ENCODE peak calls at places on chromosomes 7 and 10, in eight cellular contexts. R, N, I, H, Z, Q, S and J are unnamed samples.

GRCh38 chr10:5464521-5464920 is 34.8 kb downstream of the CALML5 start:
- DNase-seq in R (no peak), N (no peak), I (no peak), H (no peak), Z (no peak), Q (no peak), S (no peak), J (no peak)

GRCh38 chr10:45063605-45064231 is 63.0 kb downstream of the ZNF22 start:
- DNase-seq in R (no peak), N (no peak), I (no peak), H (no peak), Z (no peak), Q (no peak), S (no peak), J (no peak)

GRCh38 chr7:68306692-68307107 is 1291.6 kb upstream of the AUTS2 start:
- DNase-seq in R (no peak), N (no peak), I (no peak), H (no peak), Z (no peak), Q (no peak), S (no peak), J (no peak)

GRCh38 chr10:114908896-114909295 is 29.1 kb upstream of the TRUB1 start:
- DNase-seq in R (no peak), N (no peak), I (no peak), H (no peak), Z (no peak), Q (no peak), S (no peak), J (no peak)

GRCh38 chr10:4662576-4663161 is 163.3 kb upstream of the AKR1E2 start:
- DNase-seq in R (no peak), N (no peak), I (no peak), H (no peak), Z (no peak), Q (no peak), S (no peak), J (no peak)

GRCh38 chr7:129781128-129781855 is 169.8 kb downstream of the NRF1 start:
- DNase-seq in R (no peak), N (no peak), I (no peak), H (peak), Z (no peak), Q (no peak), S (peak), J (peak)

GRCh38 chr7:158809596-158809995 is 19.7 kb downstream of the ESYT2 start:
- DNase-seq in R (no peak), N (no peak), I (no peak), H (no peak), Z (no peak), Q (no peak), S (no peak), J (peak)

GRCh38 chr10:35546824-35547225 is 58.3 kb upstream of the GJD4 start:
- DNase-seq in R (peak), N (no peak), I (peak), H (no peak), Z (no peak), Q (no peak), S (no peak), J (no peak)

GRCh38 chr7:19969859-19970493 is 196.6 kb upstream of the TMEM196 start:
- DNase-seq in R (peak), N (no peak), I (no peak), H (no peak), Z (no peak), Q (no peak), S (no peak), J (no peak)

GRCh38 chr7:41821521-41822213 is 118.8 kb upstream of the INHBA start:
- DNase-seq in R (no peak), N (no peak), I (no peak), H (no peak), Z (no peak), Q (no peak), S (no peak), J (no peak)

DNA sequence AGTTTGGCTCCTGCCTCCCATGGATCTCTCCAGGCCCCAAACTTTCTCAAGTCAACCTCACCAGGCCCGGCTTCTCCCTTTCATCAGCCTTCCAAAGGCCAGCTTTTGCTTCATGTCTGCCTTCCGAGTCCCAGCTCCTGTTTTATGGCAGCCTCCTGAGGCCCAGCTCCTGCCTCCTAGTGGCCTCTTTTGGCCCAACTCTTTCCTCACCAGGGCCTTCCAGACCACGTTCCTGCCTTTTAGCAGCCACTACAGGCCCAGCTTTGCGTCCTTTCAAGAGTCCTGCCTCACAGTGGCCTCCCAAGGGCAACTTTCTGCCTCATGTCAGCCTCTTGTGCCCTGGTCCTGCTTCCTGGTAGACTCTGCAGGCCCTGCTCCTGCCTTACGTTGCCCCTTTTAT is 15.3 kb upstream of the TMEM248 start:
- DNase-seq in R (no peak), N (no peak), I (no peak), H (no peak), Z (no peak), Q (no peak), S (no peak), J (peak)
- TF ChIP-seq CTCF in R (peak), N (no peak), I (peak), H (peak), Z (no peak), Q (peak), S (peak), J (no peak)

DNA sequence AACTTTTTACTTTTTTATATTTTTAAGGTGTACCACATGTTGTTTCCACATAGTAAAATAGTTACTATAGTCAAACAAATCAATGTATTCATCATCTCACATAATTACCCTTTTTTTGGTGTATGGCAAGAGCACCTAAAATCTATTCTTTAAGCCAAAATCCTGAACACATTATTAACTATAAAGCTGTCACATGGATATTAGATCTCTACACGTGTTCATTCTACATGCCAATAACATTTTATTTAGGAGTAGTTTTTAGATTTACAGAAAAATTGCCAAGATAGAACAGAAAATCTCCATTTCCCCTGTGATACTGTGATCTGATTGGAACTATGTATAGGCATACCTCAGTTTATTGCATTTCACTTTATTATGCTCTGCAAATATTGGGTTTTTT is 137.1 kb downstream of the SH2D4B start:
- DNase-seq in R (no peak), N (no peak), I (no peak), H (no peak), Z (no peak), Q (no peak), S (no peak), J (no peak)
- TF ChIP-seq CTCF in R (no peak), N (no peak), I (no peak), H (no peak), Z (no peak), Q (no peak), S (no peak), J (no peak)

DNA sequence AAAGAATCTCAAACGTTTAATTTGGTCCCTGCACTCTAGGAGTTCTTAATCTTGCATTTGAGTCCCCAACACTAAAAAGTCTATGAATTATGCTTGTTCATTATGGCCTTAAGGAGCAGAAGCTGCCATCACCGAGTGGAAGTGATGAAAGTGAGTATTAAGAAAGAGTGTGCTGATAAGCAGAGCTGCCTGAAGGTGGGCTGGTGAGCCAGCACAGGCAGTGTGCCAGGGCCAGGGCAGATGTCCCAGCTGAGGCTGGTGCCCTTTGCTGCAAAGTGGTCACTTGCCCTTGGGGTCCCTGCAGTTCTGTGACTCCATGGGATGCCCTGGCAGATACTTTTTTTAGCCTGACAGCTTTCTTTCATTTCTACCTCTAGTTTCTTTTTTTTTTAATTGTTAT is 73.0 kb upstream of the LOXL4 start:
- DNase-seq in R (no peak), N (no peak), I (no peak), H (peak), Z (no peak), Q (no peak), S (peak), J (no peak)
- TF ChIP-seq CTCF in R (no peak), N (no peak), I (no peak), H (peak), Z (no peak), Q (no peak), S (peak), J (no peak)

GRCh38 chr7:46695045-46695708 is 774.1 kb upstream of the IGFBP3 start:
- DNase-seq in R (peak), N (no peak), I (no peak), H (no peak), Z (no peak), Q (no peak), S (no peak), J (no peak)
- TF ChIP-seq CTCF in R (no peak), N (peak), I (no peak), H (no peak), Z (no peak), Q (peak), S (no peak), J (no peak)

DNA sequence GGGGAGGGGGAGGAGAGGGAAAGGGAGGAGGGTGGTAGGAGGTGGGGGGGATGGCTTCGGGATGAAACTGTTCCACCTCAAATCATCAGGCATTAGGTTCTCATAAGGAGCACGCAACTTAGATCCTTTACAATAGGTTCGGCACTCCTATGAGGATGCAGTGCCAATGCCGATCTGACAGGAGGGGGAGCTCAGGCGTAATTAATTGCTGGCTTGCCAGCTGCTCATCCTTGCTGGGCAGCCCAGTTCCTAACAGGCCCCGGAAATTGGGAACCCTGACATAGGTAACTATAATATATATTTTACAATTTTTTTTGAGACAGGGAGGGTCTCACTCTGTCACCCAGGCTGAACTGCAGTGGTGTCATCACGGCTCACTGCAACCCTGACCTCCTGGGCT is 118.8 kb upstream of the SFMBT2 start:
- DNase-seq in R (peak), N (no peak), I (no peak), H (no peak), Z (no peak), Q (no peak), S (no peak), J (no peak)
- TF ChIP-seq CTCF in R (peak), N (peak), I (peak), H (no peak), Z (no peak), Q (peak), S (no peak), J (no peak)

DNA sequence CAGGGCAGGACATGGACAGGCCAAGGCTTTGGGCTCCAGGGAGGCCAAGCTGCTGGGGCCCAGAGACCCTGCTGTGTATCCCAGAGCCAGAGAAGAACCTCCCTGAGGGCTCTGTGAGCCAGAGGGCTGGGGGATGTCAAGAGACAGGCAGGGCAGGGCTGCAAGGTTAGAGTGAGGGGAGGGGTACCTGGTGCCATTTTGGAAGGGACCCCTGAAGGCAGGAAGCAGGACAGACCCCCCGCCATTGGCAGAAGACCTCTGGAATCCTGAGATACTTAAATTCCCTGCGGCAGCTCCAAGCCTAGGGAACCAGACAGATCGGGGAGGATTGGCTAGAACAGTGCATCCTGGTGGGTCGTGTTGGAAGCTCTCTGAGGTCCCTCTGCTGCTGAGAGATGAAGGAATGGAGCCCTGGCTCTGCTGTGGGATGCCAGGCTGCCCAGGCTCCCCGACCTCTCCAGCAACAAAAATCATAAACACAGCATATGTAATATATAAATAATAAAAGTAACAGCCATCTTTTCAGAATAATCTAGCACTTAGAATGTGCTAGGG is 75.0 kb downstream of the LHPP start:
- DNase-seq in R (no peak), N (no peak), I (no peak), H (no peak), Z (no peak), Q (no peak), S (peak), J (no peak)
- TF ChIP-seq CTCF in R (no peak), N (no peak), I (no peak), H (no peak), Z (no peak), Q (no peak), S (peak), J (no peak)

GRCh38 chr7:134646425-134647305 is at the start of gene BPGM:
- DNase-seq in R (peak), N (peak), I (peak), H (peak), Z (peak), Q (peak), S (peak), J (peak)
- TF ChIP-seq CTCF in R (peak), N (peak), I (peak), H (peak), Z (no peak), Q (peak), S (peak), J (peak)

DNA sequence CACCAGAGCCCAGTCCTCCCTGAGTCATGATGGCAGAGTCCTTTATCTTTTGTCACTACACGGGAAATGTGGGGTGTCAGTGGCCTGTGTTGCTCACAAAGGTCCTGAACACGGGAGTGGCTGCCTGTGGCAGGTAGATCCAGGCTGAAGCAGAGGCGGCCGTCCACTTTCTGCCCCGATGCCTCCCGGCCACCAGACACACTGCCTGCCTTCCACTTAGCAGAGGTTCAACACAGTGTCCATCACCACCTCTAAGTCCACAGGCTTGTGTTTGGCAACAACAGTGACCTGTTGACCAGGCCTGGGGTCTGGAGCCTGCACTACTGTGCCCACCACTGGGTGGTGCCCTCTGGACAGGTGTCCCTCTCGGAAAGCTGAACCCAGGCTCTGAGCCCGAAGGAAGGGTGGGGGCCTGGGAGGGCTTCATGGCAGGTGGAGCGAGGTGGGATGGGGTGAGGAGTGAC is 49.9 kb upstream of the CAMK2B start:
- DNase-seq in R (peak), N (peak), I (no peak), H (no peak), Z (no peak), Q (no peak), S (no peak), J (no peak)
- TF ChIP-seq CTCF in R (peak), N (no peak), I (peak), H (peak), Z (no peak), Q (peak), S (peak), J (peak)